ENCODE peak calls at places on chromosomes 2 and 18, in five cellular contexts. One of them, this sample, is unnamed.

GRCh38 chr18:23853448-23854210 is 160.9 kb upstream of the TTC39C start:
- DNase-seq in stimulated activated CD8-positive, alpha-beta memory T cell treated with anti-CD3 and anti-CD28 coated beads, Interleukin-4, amount 100 ng/mL, for 1 hour: no peak
- DNase-seq in DMS79 treated with DMSO at 0.1 percent for 48 hours: no peak
- DNase-seq in T-helper 17 cell: no peak
- DNase-seq in iPS-NIHi11: no peak
- DNase-seq in this sample: no peak

GRCh38 chr2:36966370-36967235 is at the start of gene STRN:
- DNase-seq in stimulated activated CD8-positive, alpha-beta memory T cell treated with anti-CD3 and anti-CD28 coated beads, Interleukin-4, amount 100 ng/mL, for 1 hour: peak
- DNase-seq in DMS79 treated with DMSO at 0.1 percent for 48 hours: peak
- DNase-seq in T-helper 17 cell: peak
- DNase-seq in iPS-NIHi11: peak
- DNase-seq in this sample: peak

GRCh38 chr2:64482765-64483504 is 29.0 kb downstream of the LGALSL start:
- DNase-seq in stimulated activated CD8-positive, alpha-beta memory T cell treated with anti-CD3 and anti-CD28 coated beads, Interleukin-4, amount 100 ng/mL, for 1 hour: no peak
- DNase-seq in DMS79 treated with DMSO at 0.1 percent for 48 hours: peak
- DNase-seq in T-helper 17 cell: no peak
- DNase-seq in iPS-NIHi11: no peak
- DNase-seq in this sample: no peak

GRCh38 chr2:32591669-32592463 is 36.0 kb upstream of the TTC27 start:
- DNase-seq in stimulated activated CD8-positive, alpha-beta memory T cell treated with anti-CD3 and anti-CD28 coated beads, Interleukin-4, amount 100 ng/mL, for 1 hour: no peak
- DNase-seq in DMS79 treated with DMSO at 0.1 percent for 48 hours: no peak
- DNase-seq in T-helper 17 cell: no peak
- DNase-seq in iPS-NIHi11: no peak
- DNase-seq in this sample: no peak

GRCh38 chr18:54149078-54149697 is 75.3 kb downstream of the MBD2 start:
- DNase-seq in stimulated activated CD8-positive, alpha-beta memory T cell treated with anti-CD3 and anti-CD28 coated beads, Interleukin-4, amount 100 ng/mL, for 1 hour: no peak
- DNase-seq in DMS79 treated with DMSO at 0.1 percent for 48 hours: no peak
- DNase-seq in T-helper 17 cell: no peak
- DNase-seq in iPS-NIHi11: peak
- DNase-seq in this sample: no peak

GRCh38 chr2:28624798-28625701 is 126.6 kb upstream of the PPP1CB start:
- DNase-seq in stimulated activated CD8-positive, alpha-beta memory T cell treated with anti-CD3 and anti-CD28 coated beads, Interleukin-4, amount 100 ng/mL, for 1 hour: no peak
- DNase-seq in DMS79 treated with DMSO at 0.1 percent for 48 hours: no peak
- DNase-seq in T-helper 17 cell: peak
- DNase-seq in iPS-NIHi11: peak
- DNase-seq in this sample: no peak

GRCh38 chr18:63365909-63366269 is 1.1 kb downstream of the KDSR start:
- DNase-seq in stimulated activated CD8-positive, alpha-beta memory T cell treated with anti-CD3 and anti-CD28 coated beads, Interleukin-4, amount 100 ng/mL, for 1 hour: no peak
- DNase-seq in DMS79 treated with DMSO at 0.1 percent for 48 hours: peak
- DNase-seq in T-helper 17 cell: no peak
- DNase-seq in iPS-NIHi11: peak
- DNase-seq in this sample: no peak

GRCh38 chr2:46252891-46253659 is 44.1 kb upstream of the EPAS1 start:
- DNase-seq in stimulated activated CD8-positive, alpha-beta memory T cell treated with anti-CD3 and anti-CD28 coated beads, Interleukin-4, amount 100 ng/mL, for 1 hour: no peak
- DNase-seq in DMS79 treated with DMSO at 0.1 percent for 48 hours: peak
- DNase-seq in T-helper 17 cell: no peak
- DNase-seq in iPS-NIHi11: no peak
- DNase-seq in this sample: no peak

GRCh38 chr18:49725809-49726514 is 87.4 kb downstream of the ACAA2 start:
- DNase-seq in stimulated activated CD8-positive, alpha-beta memory T cell treated with anti-CD3 and anti-CD28 coated beads, Interleukin-4, amount 100 ng/mL, for 1 hour: no peak
- DNase-seq in DMS79 treated with DMSO at 0.1 percent for 48 hours: no peak
- DNase-seq in T-helper 17 cell: no peak
- DNase-seq in iPS-NIHi11: peak
- DNase-seq in this sample: no peak

GRCh38 chr18:32373995-32374394 is 96.7 kb downstream of the GAREM1 start:
- DNase-seq in stimulated activated CD8-positive, alpha-beta memory T cell treated with anti-CD3 and anti-CD28 coated beads, Interleukin-4, amount 100 ng/mL, for 1 hour: no peak
- DNase-seq in DMS79 treated with DMSO at 0.1 percent for 48 hours: peak
- DNase-seq in T-helper 17 cell: no peak
- DNase-seq in iPS-NIHi11: no peak
- DNase-seq in this sample: no peak

GRCh38 chr2:241892299-241893137 is 23.0 kb downstream of the RTP5 start:
- DNase-seq in stimulated activated CD8-positive, alpha-beta memory T cell treated with anti-CD3 and anti-CD28 coated beads, Interleukin-4, amount 100 ng/mL, for 1 hour: no peak
- DNase-seq in DMS79 treated with DMSO at 0.1 percent for 48 hours: peak
- DNase-seq in T-helper 17 cell: no peak
- DNase-seq in iPS-NIHi11: no peak
- DNase-seq in this sample: no peak

GRCh38 chr18:36265035-36265434 is 32.5 kb upstream of the FHOD3 start:
- DNase-seq in stimulated activated CD8-positive, alpha-beta memory T cell treated with anti-CD3 and anti-CD28 coated beads, Interleukin-4, amount 100 ng/mL, for 1 hour: no peak
- DNase-seq in DMS79 treated with DMSO at 0.1 percent for 48 hours: peak
- DNase-seq in T-helper 17 cell: no peak
- DNase-seq in iPS-NIHi11: no peak
- DNase-seq in this sample: no peak

GRCh38 chr2:15749460-15750432 is 158.1 kb downstream of the DDX1 start:
- DNase-seq in stimulated activated CD8-positive, alpha-beta memory T cell treated with anti-CD3 and anti-CD28 coated beads, Interleukin-4, amount 100 ng/mL, for 1 hour: no peak
- DNase-seq in DMS79 treated with DMSO at 0.1 percent for 48 hours: no peak
- DNase-seq in T-helper 17 cell: no peak
- DNase-seq in iPS-NIHi11: no peak
- DNase-seq in this sample: no peak

GRCh38 chr2:234133004-234133403 is 82.5 kb downstream of the SPP2 start:
- DNase-seq in stimulated activated CD8-positive, alpha-beta memory T cell treated with anti-CD3 and anti-CD28 coated beads, Interleukin-4, amount 100 ng/mL, for 1 hour: no peak
- DNase-seq in DMS79 treated with DMSO at 0.1 percent for 48 hours: no peak
- DNase-seq in T-helper 17 cell: no peak
- DNase-seq in iPS-NIHi11: no peak
- DNase-seq in this sample: no peak

GRCh38 chr2:240465268-240465764 is 29.9 kb downstream of the GPC1 start:
- DNase-seq in stimulated activated CD8-positive, alpha-beta memory T cell treated with anti-CD3 and anti-CD28 coated beads, Interleukin-4, amount 100 ng/mL, for 1 hour: no peak
- DNase-seq in DMS79 treated with DMSO at 0.1 percent for 48 hours: no peak
- DNase-seq in T-helper 17 cell: no peak
- DNase-seq in iPS-NIHi11: no peak
- DNase-seq in this sample: no peak

GRCh38 chr2:173044686-173045085 is 31.0 kb upstream of the MAP3K20 start:
- DNase-seq in stimulated activated CD8-positive, alpha-beta memory T cell treated with anti-CD3 and anti-CD28 coated beads, Interleukin-4, amount 100 ng/mL, for 1 hour: no peak
- DNase-seq in DMS79 treated with DMSO at 0.1 percent for 48 hours: no peak
- DNase-seq in T-helper 17 cell: no peak
- DNase-seq in iPS-NIHi11: no peak
- DNase-seq in this sample: no peak

GRCh38 chr2:240143801-240144648 is 3.6 kb upstream of the OTOS start:
- DNase-seq in stimulated activated CD8-positive, alpha-beta memory T cell treated with anti-CD3 and anti-CD28 coated beads, Interleukin-4, amount 100 ng/mL, for 1 hour: peak
- DNase-seq in DMS79 treated with DMSO at 0.1 percent for 48 hours: peak
- DNase-seq in T-helper 17 cell: peak
- DNase-seq in iPS-NIHi11: peak
- DNase-seq in this sample: no peak

GRCh38 chr2:212843409-212844199 is 305.0 kb upstream of the ERBB4 start:
- DNase-seq in stimulated activated CD8-positive, alpha-beta memory T cell treated with anti-CD3 and anti-CD28 coated beads, Interleukin-4, amount 100 ng/mL, for 1 hour: no peak
- DNase-seq in DMS79 treated with DMSO at 0.1 percent for 48 hours: no peak
- DNase-seq in T-helper 17 cell: no peak
- DNase-seq in iPS-NIHi11: no peak
- DNase-seq in this sample: no peak

GRCh38 chr2:206343144-206343543 is 68.7 kb downstream of the ZDBF2 start:
- DNase-seq in stimulated activated CD8-positive, alpha-beta memory T cell treated with anti-CD3 and anti-CD28 coated beads, Interleukin-4, amount 100 ng/mL, for 1 hour: no peak
- DNase-seq in DMS79 treated with DMSO at 0.1 percent for 48 hours: no peak
- DNase-seq in T-helper 17 cell: no peak
- DNase-seq in iPS-NIHi11: no peak
- DNase-seq in this sample: no peak

GRCh38 chr2:161418715-161419337 is 2.7 kb downstream of the TBR1 start:
- DNase-seq in stimulated activated CD8-positive, alpha-beta memory T cell treated with anti-CD3 and anti-CD28 coated beads, Interleukin-4, amount 100 ng/mL, for 1 hour: no peak
- DNase-seq in DMS79 treated with DMSO at 0.1 percent for 48 hours: no peak
- DNase-seq in T-helper 17 cell: no peak
- DNase-seq in iPS-NIHi11: peak
- DNase-seq in this sample: no peak

GRCh38 chr18:76459312-76459686 is 35.7 kb downstream of the ZNF516 start:
- DNase-seq in stimulated activated CD8-positive, alpha-beta memory T cell treated with anti-CD3 and anti-CD28 coated beads, Interleukin-4, amount 100 ng/mL, for 1 hour: no peak
- DNase-seq in DMS79 treated with DMSO at 0.1 percent for 48 hours: no peak
- DNase-seq in T-helper 17 cell: no peak
- DNase-seq in iPS-NIHi11: no peak
- DNase-seq in this sample: no peak

GRCh38 chr2:178426388-178426787 is 24.6 kb downstream of the PRKRA start:
- DNase-seq in stimulated activated CD8-positive, alpha-beta memory T cell treated with anti-CD3 and anti-CD28 coated beads, Interleukin-4, amount 100 ng/mL, for 1 hour: no peak
- DNase-seq in DMS79 treated with DMSO at 0.1 percent for 48 hours: no peak
- DNase-seq in T-helper 17 cell: no peak
- DNase-seq in iPS-NIHi11: no peak
- DNase-seq in this sample: no peak

GRCh38 chr2:149027602-149028250 is 10.8 kb upstream of the LYPD6B start:
- DNase-seq in stimulated activated CD8-positive, alpha-beta memory T cell treated with anti-CD3 and anti-CD28 coated beads, Interleukin-4, amount 100 ng/mL, for 1 hour: no peak
- DNase-seq in DMS79 treated with DMSO at 0.1 percent for 48 hours: no peak
- DNase-seq in T-helper 17 cell: no peak
- DNase-seq in iPS-NIHi11: no peak
- DNase-seq in this sample: no peak

GRCh38 chr2:26692814-26693286 is 328 bp downstream of the KCNK3 start:
- DNase-seq in stimulated activated CD8-positive, alpha-beta memory T cell treated with anti-CD3 and anti-CD28 coated beads, Interleukin-4, amount 100 ng/mL, for 1 hour: no peak
- DNase-seq in DMS79 treated with DMSO at 0.1 percent for 48 hours: no peak
- DNase-seq in T-helper 17 cell: no peak
- DNase-seq in iPS-NIHi11: peak
- DNase-seq in this sample: no peak

GRCh38 chr18:36298113-36298701 is 694 bp downstream of the FHOD3 start:
- DNase-seq in stimulated activated CD8-positive, alpha-beta memory T cell treated with anti-CD3 and anti-CD28 coated beads, Interleukin-4, amount 100 ng/mL, for 1 hour: no peak
- DNase-seq in DMS79 treated with DMSO at 0.1 percent for 48 hours: peak
- DNase-seq in T-helper 17 cell: no peak
- DNase-seq in iPS-NIHi11: peak
- DNase-seq in this sample: no peak

GRCh38 chr18:58569490-58569911 is 59.4 kb downstream of the ALPK2 start:
- DNase-seq in stimulated activated CD8-positive, alpha-beta memory T cell treated with anti-CD3 and anti-CD28 coated beads, Interleukin-4, amount 100 ng/mL, for 1 hour: no peak
- DNase-seq in DMS79 treated with DMSO at 0.1 percent for 48 hours: no peak
- DNase-seq in T-helper 17 cell: no peak
- DNase-seq in iPS-NIHi11: no peak
- DNase-seq in this sample: no peak

GRCh38 chr18:41396861-41397260 is 558.2 kb upstream of the PIK3C3 start:
- DNase-seq in stimulated activated CD8-positive, alpha-beta memory T cell treated with anti-CD3 and anti-CD28 coated beads, Interleukin-4, amount 100 ng/mL, for 1 hour: no peak
- DNase-seq in DMS79 treated with DMSO at 0.1 percent for 48 hours: no peak
- DNase-seq in T-helper 17 cell: no peak
- DNase-seq in iPS-NIHi11: no peak
- DNase-seq in this sample: no peak

GRCh38 chr2:46985512-46985911 is 69.9 kb upstream of the MCFD2 start:
- DNase-seq in stimulated activated CD8-positive, alpha-beta memory T cell treated with anti-CD3 and anti-CD28 coated beads, Interleukin-4, amount 100 ng/mL, for 1 hour: no peak
- DNase-seq in DMS79 treated with DMSO at 0.1 percent for 48 hours: no peak
- DNase-seq in T-helper 17 cell: no peak
- DNase-seq in iPS-NIHi11: no peak
- DNase-seq in this sample: no peak

GRCh38 chr2:120231974-120232635 is 8.9 kb upstream of the TMEM185B start:
- DNase-seq in stimulated activated CD8-positive, alpha-beta memory T cell treated with anti-CD3 and anti-CD28 coated beads, Interleukin-4, amount 100 ng/mL, for 1 hour: no peak
- DNase-seq in DMS79 treated with DMSO at 0.1 percent for 48 hours: peak
- DNase-seq in T-helper 17 cell: peak
- DNase-seq in iPS-NIHi11: no peak
- DNase-seq in this sample: no peak

This sample was measured in cortex of kidney.